ENCODE peak calls at places on chromosomes 4 and X, in ten cellular contexts. V is anterior cingulate cortex, W is GM23338, X is aorta, R is iPS-NIHi11, L is SK-N-MC, E is A172, G is astrocyte of the spinal cord, T is ovary, U is mucosa of descending colon. S is an unnamed sample.

GRCh38 chr4:164926301-164926700 is 49.3 kb downstream of the APELA start:
- DNase-seq in V (no peak), W (no peak), X (no peak), R (no peak), L (no peak), E (peak), G (no peak), T (no peak), U (no peak), S (no peak)

GRCh38 chrX:574830-575229 is 55.8 kb upstream of the SHOX start:
- DNase-seq in V (no peak), W (no peak), X (no peak), R (no peak), L (no peak), E (no peak), G (no peak), T (no peak), U (no peak), S (no peak)

GRCh38 chr4:110155632-110156031 is 42.8 kb downstream of the ELOVL6 start:
- DNase-seq in V (no peak), W (no peak), X (no peak), R (no peak), L (no peak), E (peak), G (peak), T (no peak), U (no peak), S (no peak)

GRCh38 chr4:148315049-148315448 is 127.2 kb downstream of the NR3C2 start:
- DNase-seq in V (no peak), W (no peak), X (no peak), R (no peak), L (no peak), E (peak), G (peak), T (no peak), U (no peak), S (no peak)

GRCh38 chr4:26320159-26320452 is 708 bp upstream of the RBPJ start:
- DNase-seq in V (no peak), W (no peak), X (no peak), R (no peak), L (no peak), E (peak), G (no peak), T (no peak), U (no peak), S (no peak)

GRCh38 chr4:167290684-167291083 is 56.4 kb upstream of the SPOCK3 start:
- DNase-seq in V (no peak), W (peak), X (no peak), R (peak), L (no peak), E (peak), G (peak), T (no peak), U (no peak), S (no peak)

GRCh38 chrX:16638533-16638932 is 11.4 kb upstream of the S100G start:
- DNase-seq in V (no peak), W (no peak), X (no peak), R (no peak), L (no peak), E (no peak), G (peak), T (no peak), U (no peak), S (no peak)

GRCh38 chr4:7460591-7460990 is 25.9 kb upstream of the PSAPL1 start:
- DNase-seq in V (peak), W (no peak), X (no peak), R (no peak), L (no peak), E (no peak), G (peak), T (peak), U (no peak), S (peak)

GRCh38 chrX:153989971-153990655 is 17.6 kb downstream of the TMEM187 start:
- DNase-seq in V (no peak), W (no peak), X (no peak), R (no peak), L (no peak), E (no peak), G (no peak), T (no peak), U (no peak), S (no peak)

GRCh38 chrX:135505356-135505755 is 15.1 kb upstream of the INTS6L start:
- DNase-seq in V (no peak), W (no peak), X (no peak), R (no peak), L (no peak), E (no peak), G (no peak), T (no peak), U (no peak), S (no peak)

GRCh38 chr4:67549123-67549522 is 3.8 kb upstream of the CENPC start:
- DNase-seq in V (no peak), W (no peak), X (no peak), R (no peak), L (no peak), E (peak), G (no peak), T (no peak), U (no peak), S (no peak)

GRCh38 chrX:79623098-79623762 is 256.1 kb upstream of the ITM2A start:
- DNase-seq in V (no peak), W (no peak), X (no peak), R (no peak), L (no peak), E (no peak), G (no peak), T (no peak), U (peak), S (no peak)

GRCh38 chr4:73727685-73728084 is 12.7 kb upstream of the CXCL8 start:
- DNase-seq in V (no peak), W (no peak), X (no peak), R (no peak), L (no peak), E (no peak), G (no peak), T (no peak), U (no peak), S (peak)

GRCh38 chr4:9944431-9945425 is 76.6 kb downstream of the SLC2A9 start:
- DNase-seq in V (no peak), W (no peak), X (no peak), R (no peak), L (no peak), E (peak), G (no peak), T (no peak), U (no peak), S (no peak)

GRCh38 chr4:119337010-119337409 is 15.1 kb upstream of the FABP2 start:
- DNase-seq in V (no peak), W (no peak), X (no peak), R (no peak), L (peak), E (no peak), G (no peak), T (no peak), U (no peak), S (no peak)

GRCh38 chr4:82050806-82051205 is 323.0 kb downstream of the HNRNPD start:
- DNase-seq in V (no peak), W (no peak), X (no peak), R (no peak), L (no peak), E (no peak), G (no peak), T (no peak), U (no peak), S (no peak)

GRCh38 chr4:113094327-113094726 is 44.9 kb downstream of the ANK2 start:
- DNase-seq in V (no peak), W (no peak), X (no peak), R (no peak), L (no peak), E (no peak), G (no peak), T (no peak), U (no peak), S (no peak)

GRCh38 chr4:74873545-74874295 is 59.2 kb upstream of the PARM1 start:
- DNase-seq in V (no peak), W (no peak), X (no peak), R (no peak), L (peak), E (no peak), G (no peak), T (no peak), U (peak), S (no peak)

GRCh38 chrX:149513713-149514427 is 8.8 kb upstream of the IDS start:
- DNase-seq in V (no peak), W (no peak), X (no peak), R (no peak), L (no peak), E (peak), G (peak), T (no peak), U (no peak), S (no peak)

GRCh38 chr4:55251352-55251751 is 94.7 kb upstream of the SRD5A3 start:
- DNase-seq in V (no peak), W (peak), X (no peak), R (no peak), L (no peak), E (no peak), G (no peak), T (no peak), U (no peak), S (no peak)

GRCh38 chr4:120111745-120112144 is 45.1 kb upstream of the MAD2L1 start:
- DNase-seq in V (no peak), W (no peak), X (no peak), R (no peak), L (no peak), E (no peak), G (no peak), T (no peak), U (no peak), S (no peak)

GRCh38 chr4:95141376-95141775 is 383.6 kb downstream of the BMPR1B start:
- DNase-seq in V (no peak), W (no peak), X (no peak), R (no peak), L (no peak), E (no peak), G (no peak), T (no peak), U (no peak), S (no peak)

GRCh38 chrX:26918633-26919032 is 544.5 kb downstream of the PPP4R3C start:
- DNase-seq in V (no peak), W (peak), X (no peak), R (peak), L (peak), E (peak), G (no peak), T (no peak), U (peak), S (no peak)

GRCh38 chr4:61783050-61783449 is 582.9 kb downstream of the ADGRL3 start:
- DNase-seq in V (no peak), W (no peak), X (no peak), R (no peak), L (no peak), E (no peak), G (no peak), T (no peak), U (no peak), S (no peak)

S was measured in left lung.